ENCODE peak calls at places on chromosomes 12 and 14, in eight cellular contexts. G, Z, N, Q, W, R, S and F are unnamed samples.

GRCh38 chr12:46664771-46665287 is 161.0 kb downstream of the SLC38A4 start:
- DNase-seq in G (peak), Z (no peak), N (peak), Q (peak), W (no peak), R (peak), S (peak), F (peak)

GRCh38 chr14:71416392-71416791 is 509.1 kb downstream of the PCNX1 start:
- DNase-seq in G (peak), Z (no peak), N (no peak), Q (no peak), W (no peak), R (no peak), S (peak), F (no peak)

GRCh38 chr14:106207316-106207715 is 680.9 kb downstream of the TMEM121 start:
- DNase-seq in G (no peak), Z (no peak), N (no peak), Q (no peak), W (no peak), R (no peak), S (peak), F (no peak)

GRCh38 chr12:106093246-106093645 is 45.5 kb downstream of the NUAK1 start:
- DNase-seq in G (no peak), Z (no peak), N (no peak), Q (no peak), W (no peak), R (no peak), S (peak), F (no peak)

GRCh38 chr14:38211258-38211735 is 3.6 kb downstream of the SSTR1 start:
- DNase-seq in G (peak), Z (no peak), N (peak), Q (peak), W (no peak), R (no peak), S (no peak), F (no peak)

GRCh38 chr12:105292705-105293104 is 37.8 kb upstream of the C12orf75 start:
- DNase-seq in G (peak), Z (no peak), N (peak), Q (peak), W (no peak), R (no peak), S (peak), F (no peak)

GRCh38 chr14:76926521-76927251 is 100.5 kb downstream of the LRRC74A start:
- DNase-seq in G (peak), Z (no peak), N (peak), Q (no peak), W (no peak), R (no peak), S (peak), F (no peak)

GRCh38 chr12:117842630-117843029 is 126.2 kb downstream of the KSR2 start:
- DNase-seq in G (no peak), Z (no peak), N (no peak), Q (no peak), W (no peak), R (no peak), S (no peak), F (no peak)

GRCh38 chr14:69539631-69540410 is 34.9 kb downstream of the CCDC177 start:
- DNase-seq in G (peak), Z (no peak), N (peak), Q (no peak), W (no peak), R (no peak), S (peak), F (no peak)

GRCh38 chr12:46921754-46922113 is 95.9 kb upstream of the SLC38A4 start:
- DNase-seq in G (peak), Z (no peak), N (peak), Q (no peak), W (no peak), R (no peak), S (peak), F (no peak)

GRCh38 chr14:44300911-44301310 is 206.2 kb downstream of the FSCB start:
- DNase-seq in G (no peak), Z (no peak), N (no peak), Q (no peak), W (no peak), R (no peak), S (no peak), F (no peak)

GRCh38 chr12:28618171-28618570 is 427.9 kb downstream of the CCDC91 start:
- DNase-seq in G (no peak), Z (no peak), N (peak), Q (no peak), W (no peak), R (no peak), S (peak), F (no peak)

GRCh38 chr12:132019891-132020290 is 70.1 kb downstream of the EP400 start:
- DNase-seq in G (no peak), Z (no peak), N (no peak), Q (no peak), W (no peak), R (no peak), S (no peak), F (no peak)

GRCh38 chr14:102316048-102316745 is 3.3 kb upstream of the ZNF839 start:
- DNase-seq in G (peak), Z (no peak), N (peak), Q (peak), W (no peak), R (no peak), S (peak), F (no peak)

GRCh38 chr14:68608235-68608962 is 184.5 kb downstream of the ZFP36L1 start:
- DNase-seq in G (no peak), Z (no peak), N (no peak), Q (no peak), W (no peak), R (no peak), S (no peak), F (no peak)

GRCh38 chr12:122724641-122725243 is 5.9 kb downstream of the HCAR1 start:
- DNase-seq in G (no peak), Z (no peak), N (no peak), Q (no peak), W (no peak), R (no peak), S (no peak), F (no peak)

GRCh38 chr12:112283541-112283940 is 98.7 kb downstream of the HECTD4 start:
- DNase-seq in G (no peak), Z (peak), N (no peak), Q (no peak), W (no peak), R (no peak), S (no peak), F (no peak)

GRCh38 chr14:73238262-73238852 is 1.1 kb downstream of the PAPLN start:
- DNase-seq in G (peak), Z (no peak), N (peak), Q (peak), W (no peak), R (no peak), S (peak), F (no peak)

GRCh38 chr12:121805171-121805687 is 1.4 kb downstream of the SETD1B start:
- DNase-seq in G (peak), Z (no peak), N (no peak), Q (peak), W (no peak), R (no peak), S (peak), F (no peak)

GRCh38 chr12:93441617-93442410 is at the start of gene UBE2N:
- DNase-seq in G (peak), Z (peak), N (peak), Q (peak), W (peak), R (peak), S (peak), F (peak)

GRCh38 chr14:71720978-71721624 is 211.1 kb upstream of the RGS6 start:
- DNase-seq in G (peak), Z (peak), N (peak), Q (peak), W (no peak), R (peak), S (peak), F (peak)

GRCh38 chr14:21476526-21476924 is 234 bp downstream of the RAB2B start:
- DNase-seq in G (no peak), Z (peak), N (no peak), Q (peak), W (peak), R (no peak), S (no peak), F (peak)

GRCh38 chr12:52193991-52194390 is 2.2 kb upstream of the KRT80 start:
- DNase-seq in G (no peak), Z (no peak), N (peak), Q (peak), W (no peak), R (no peak), S (peak), F (no peak)

GRCh38 chr14:50774542-50775267 is 56.3 kb downstream of the NIN start:
- DNase-seq in G (peak), Z (no peak), N (no peak), Q (peak), W (no peak), R (no peak), S (peak), F (no peak)

GRCh38 chr12:34400986-34401658 is 378.8 kb downstream of the ALG10 start:
- DNase-seq in G (no peak), Z (no peak), N (no peak), Q (no peak), W (peak), R (no peak), S (no peak), F (no peak)

GRCh38 chr12:6091786-6092566 is 32.5 kb downstream of the VWF start:
- DNase-seq in G (no peak), Z (no peak), N (no peak), Q (peak), W (no peak), R (no peak), S (no peak), F (no peak)

GRCh38 chr14:65211341-65211987 is 109.1 kb upstream of the MAX start:
- DNase-seq in G (peak), Z (no peak), N (peak), Q (peak), W (no peak), R (no peak), S (peak), F (no peak)